ENCODE peak calls at places on chromosomes 12 and 14, in five cellular contexts. D, F, I, Y and O are unnamed samples.

GRCh38 chr12:117453961-117454360 is 92.5 kb upstream of the NOS1 start:
- DNase-seq in D (no peak), F (no peak), I (no peak), Y (no peak), O (no peak)

GRCh38 chr12:6534914-6535696 is 788 bp downstream of the GAPDH start:
- DNase-seq in D (peak; percentile 80), F (peak; percentile 79), I (peak; percentile 72), Y (no peak), O (no peak)

GRCh38 chr14:95364481-95365209 is 44.9 kb upstream of the CLMN start:
- DNase-seq in D (no peak), F (no peak), I (no peak), Y (no peak), O (no peak)

GRCh38 chr12:131986847-131987398 is 37.2 kb downstream of the EP400 start:
- DNase-seq in D (no peak), F (no peak), I (no peak), Y (no peak), O (no peak)

GRCh38 chr12:22640851-22641250 is 15.9 kb downstream of the ETNK1 start:
- DNase-seq in D (no peak), F (no peak), I (no peak), Y (no peak), O (no peak)

GRCh38 chr12:112936264-112936663 is 2.0 kb upstream of the OAS3 start:
- DNase-seq in D (no peak), F (no peak), I (no peak), Y (no peak), O (no peak)

GRCh38 chr14:50008562-50009355 is 107.6 kb downstream of the VCPKMT start:
- DNase-seq in D (peak; percentile 55), F (no peak), I (no peak), Y (no peak), O (no peak)

GRCh38 chr12:105775351-105775750 is 363.4 kb downstream of the NUAK1 start:
- DNase-seq in D (no peak), F (peak; percentile 54), I (no peak), Y (peak; percentile 34), O (no peak)

GRCh38 chr14:70183991-70184390 is 4.8 kb downstream of the SLC8A3 start:
- DNase-seq in D (peak; percentile 57), F (no peak), I (no peak), Y (no peak), O (no peak)

GRCh38 chr14:81681466-81681865 is 147.8 kb upstream of the SEL1L start:
- DNase-seq in D (no peak), F (no peak), I (no peak), Y (no peak), O (no peak)

GRCh38 chr12:116210131-116210530 is 67.4 kb downstream of the MED13L start:
- DNase-seq in D (no peak), F (no peak), I (no peak), Y (peak; percentile 31), O (no peak)

GRCh38 chr12:65696227-65696626 is 128.1 kb upstream of the HMGA2 start:
- DNase-seq in D (no peak), F (no peak), I (no peak), Y (no peak), O (no peak)

GRCh38 chr12:57522887-57523705 is 472 bp downstream of the MBD6 start:
- DNase-seq in D (peak; percentile 53), F (peak; percentile 79), I (no peak), Y (no peak), O (no peak)

GRCh38 chr12:18700254-18700653 is 37.6 kb downstream of the PLCZ1 start:
- DNase-seq in D (no peak), F (peak; percentile 97), I (peak; percentile 24), Y (no peak), O (peak; percentile 32)

GRCh38 chr12:40734283-40734682 is 42.0 kb downstream of the CNTN1 start:
- DNase-seq in D (no peak), F (no peak), I (no peak), Y (no peak), O (no peak)

GRCh38 chr14:79855789-79856188 is 355.5 kb downstream of the DIO2 start:
- DNase-seq in D (no peak), F (peak; percentile 28), I (no peak), Y (no peak), O (no peak)

GRCh38 chr12:48934312-48934706 is 9.0 kb upstream of the FKBP11 start:
- DNase-seq in D (no peak), F (peak; percentile 13), I (no peak), Y (no peak), O (no peak)

GRCh38 chr12:948238-948637 is 1.3 kb downstream of the RAD52 start:
- DNase-seq in D (peak; percentile 13), F (no peak), I (no peak), Y (no peak), O (no peak)

GRCh38 chr14:104708606-104709268 is 15.3 kb upstream of the ADSS1 start:
- DNase-seq in D (peak; percentile 70), F (peak; percentile 65), I (peak; percentile 32), Y (no peak), O (no peak)

GRCh38 chr14:96264850-96265249 is 8.8 kb downstream of the BDKRB1 start:
- DNase-seq in D (no peak), F (peak; percentile 72), I (no peak), Y (no peak), O (no peak)

GRCh38 chr14:81743605-81744004 is 210.0 kb upstream of the SEL1L start:
- DNase-seq in D (no peak), F (no peak), I (no peak), Y (no peak), O (no peak)

GRCh38 chr12:116712458-116713303 is 25.2 kb downstream of the SPRING1 start:
- DNase-seq in D (no peak), F (no peak), I (no peak), Y (no peak), O (no peak)

GRCh38 chr14:100677152-100677924 is 49.4 kb upstream of the DLK1 start:
- DNase-seq in D (no peak), F (peak; percentile 67), I (peak; percentile 50), Y (no peak), O (no peak)

GRCh38 chr12:94587266-94588241 is 62.8 kb downstream of the TMCC3 start:
- DNase-seq in D (no peak), F (no peak), I (no peak), Y (no peak), O (no peak)

GRCh38 chr12:46103691-46104090 is 113.3 kb upstream of the SCAF11 start:
- DNase-seq in D (no peak), F (no peak), I (no peak), Y (no peak), O (no peak)

GRCh38 chr12:39012870-39013269 is 107.5 kb upstream of the CPNE8 start:
- DNase-seq in D (no peak), F (no peak), I (no peak), Y (no peak), O (no peak)

GRCh38 chr14:93430319-93430801 is 379 bp upstream of the UNC79 start:
- DNase-seq in D (no peak), F (peak; percentile 16), I (no peak), Y (no peak), O (no peak)

GRCh38 chr14:82854851-82855250 is 1321.2 kb upstream of the SEL1L start:
- DNase-seq in D (no peak), F (no peak), I (no peak), Y (no peak), O (peak; percentile 39)

GRCh38 chr12:52924764-52925716 is 20.2 kb upstream of the KRT8 start:
- DNase-seq in D (no peak), F (peak; percentile 89), I (no peak), Y (peak; percentile 86), O (no peak)

GRCh38 chr12:54853933-54854538 is at the start of gene MUCL1:
- DNase-seq in D (peak; percentile 78), F (peak; percentile 79), I (peak; percentile 51), Y (no peak), O (peak; percentile 10)

GRCh38 chr12:19423531-19423930 is 15.8 kb upstream of the AEBP2 start:
- DNase-seq in D (no peak), F (no peak), I (no peak), Y (no peak), O (no peak)

GRCh38 chr12:24134092-24134491 is 184.6 kb upstream of the SOX5 start:
- DNase-seq in D (no peak), F (no peak), I (no peak), Y (no peak), O (no peak)

GRCh38 chr12:24133385-24133784 is 183.9 kb upstream of the SOX5 start:
- DNase-seq in D (no peak), F (no peak), I (no peak), Y (no peak), O (no peak)

GRCh38 chr12:24125280-24125679 is 175.8 kb upstream of the SOX5 start:
- DNase-seq in D (no peak), F (no peak), I (no peak), Y (no peak), O (no peak)

GRCh38 chr12:24127919-24128721 is 178.7 kb upstream of the SOX5 start:
- DNase-seq in D (peak; percentile 81), F (no peak), I (no peak), Y (no peak), O (no peak)
- H3K4me3 ChIP-seq in D (no peak overlapping the region), F (no peak overlapping the region), I (no peak overlapping the region), Y (no peak overlapping the region), O (no peak overlapping the region)

DNA sequence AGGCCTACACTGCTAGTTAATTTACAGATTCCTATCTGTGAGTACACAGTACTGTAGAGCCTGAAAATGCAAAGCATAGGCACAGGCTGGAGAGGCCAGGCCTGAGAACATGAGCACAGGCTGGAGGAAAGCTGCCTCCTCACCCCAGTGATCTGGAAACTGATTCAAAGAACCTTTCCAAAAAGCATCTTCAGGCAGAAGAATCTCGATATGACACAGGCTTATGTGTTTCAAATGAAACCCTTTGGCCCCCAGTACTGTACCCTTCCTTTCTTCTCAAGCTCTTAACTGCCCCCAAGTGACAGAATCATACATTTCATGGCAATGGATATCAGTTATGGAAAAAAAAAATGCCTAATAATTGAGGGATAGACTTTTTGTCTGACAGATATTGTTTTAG is 122.0 kb downstream of the KCNC2 start:
- DNase-seq in D (no peak), F (no peak), I (no peak), Y (no peak), O (no peak)
- TF ChIP-seq CTCF in D (no peak), F (no peak), I (no peak), Y (no peak), O (peak; percentile 38)

DNA sequence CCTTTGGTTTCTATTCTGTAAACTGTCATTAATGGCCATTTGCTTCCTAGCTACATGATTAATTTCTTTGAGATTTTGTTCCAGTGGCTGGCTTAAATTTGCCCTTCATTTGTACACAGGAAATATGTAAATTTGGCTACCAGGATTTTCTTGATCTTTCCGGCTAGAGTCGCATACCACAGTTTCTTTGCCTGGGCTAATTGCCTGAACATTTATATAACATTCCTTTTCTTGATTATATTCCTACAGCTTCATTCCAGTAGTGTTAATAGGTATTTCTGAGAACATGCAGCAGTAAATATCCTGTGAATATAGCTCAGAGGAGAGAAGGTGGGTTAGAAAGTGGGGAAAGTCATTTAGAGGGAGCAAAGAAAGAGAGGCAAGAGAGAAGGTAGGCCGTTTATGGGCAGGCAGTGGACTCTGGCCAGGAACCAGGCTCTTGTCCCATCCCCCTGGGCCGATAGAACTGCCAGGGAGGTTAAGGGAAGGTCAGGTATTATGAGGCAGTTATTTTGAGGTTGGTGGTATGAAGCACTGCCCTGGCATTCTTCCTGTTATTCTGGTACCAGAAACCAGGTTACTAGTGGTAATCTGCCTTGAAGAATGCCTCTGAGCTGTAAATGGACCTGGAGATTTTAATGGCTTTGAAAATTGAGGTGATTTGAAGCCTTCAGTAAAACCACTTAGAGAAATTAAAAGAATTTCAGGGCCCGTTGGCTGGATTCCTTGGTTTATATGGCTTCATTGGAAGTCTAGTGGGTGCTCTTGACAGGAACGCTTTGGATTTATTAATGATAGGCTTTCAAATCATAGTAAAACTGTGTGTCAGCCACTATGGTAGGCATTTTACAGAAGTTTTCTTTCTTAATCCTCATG is 4.4 kb downstream of the RNF10 start:
- DNase-seq in D (peak; percentile 49), F (peak; percentile 70), I (peak; percentile 54), Y (no peak), O (peak; percentile 83)
- H3K4me3 ChIP-seq in D (peak overlapping the region; percentile 53), F (no peak overlapping the region), I (peak overlapping the region; percentile 45), Y (no peak overlapping the region), O (peak overlapping the region; percentile 43)

GRCh38 chr14:90756755-90757345 is 59.4 kb downstream of the TTC7B start:
- DNase-seq in D (no peak), F (no peak), I (no peak), Y (no peak), O (no peak)
- TF ChIP-seq CTCF in D (no peak), F (peak; percentile 6), I (no peak), Y (no peak), O (peak; percentile 14)